ENCODE peak calls at places on chromosomes 12 and 14, in nine cellular contexts. H is mammary epithelial cell; M is IMR-90; J is lower lobe of right lung; E is breast epithelium; T is gastrocnemius medialis; F is GM23248; V is CD4-positive, alpha-beta T cell; Z is SK-N-SH. Y is an unnamed sample.
A peak's percentile ranks its signal among the peaks of the same experiment; 100 is the strongest.

GRCh38 chr14:23578560-23579310 is at the start of gene JPH4:
- DNase-seq in F (no peak), J (no peak), V (no peak), H (no peak), M (no peak), T (no peak), E (no peak), Z (peak; percentile 89), Y (no peak)

GRCh38 chr12:57236224-57236924 is 6.9 kb downstream of the SHMT2 start:
- DNase-seq in F (peak; percentile 40), J (peak; percentile 50), E (no peak), V (no peak), H (no peak), M (no peak), Z (no peak), T (no peak), Y (no peak)

GRCh38 chr12:45668641-45669040 is 60.9 kb upstream of the ARID2 start:
- DNase-seq in E (no peak), M (no peak), J (no peak), T (no peak), H (no peak), F (no peak), V (no peak), Z (no peak), Y (no peak)

GRCh38 chr12:92363295-92364146 is 217.9 kb upstream of the BTG1 start:
- DNase-seq in J (peak; percentile 53), M (peak; percentile 4), E (no peak), T (peak; percentile 26), Z (peak; percentile 29), F (peak; percentile 54), H (no peak), V (peak; percentile 27), Y (peak; percentile 35)

GRCh38 chr12:120013659-120014380 is 24.8 kb downstream of the BICDL1 start:
- DNase-seq in J (no peak), Z (no peak), E (no peak), H (peak; percentile 40), M (no peak), T (no peak), F (no peak), V (peak; percentile 27), Y (no peak)

GRCh38 chr12:57181561-57182155 is 34.2 kb upstream of the LRP1-AS start:
- DNase-seq in Z (no peak), E (no peak), V (no peak), J (no peak), T (no peak), M (no peak), F (peak; percentile 34), H (no peak), Y (no peak)

GRCh38 chr14:86646688-86647687 is 1117.0 kb downstream of the FLRT2 start:
- DNase-seq in V (no peak), Z (no peak), E (no peak), F (peak; percentile 7), T (no peak), M (peak; percentile 70), H (peak; percentile 7), J (no peak), Y (no peak)

GRCh38 chr12:46164186-46164585 is 104.7 kb downstream of the SLC38A1 start:
- DNase-seq in Z (no peak), E (no peak), H (peak; percentile 82), V (no peak), F (no peak), J (no peak), M (no peak), T (no peak), Y (no peak)

GRCh38 chr12:7058850-7059249 is 1.7 kb upstream of the C1S start:
- DNase-seq in M (no peak), E (no peak), T (no peak), H (no peak), F (no peak), V (no peak), Z (no peak), J (no peak), Y (no peak)

GRCh38 chr12:7061596-7061995 is 1.1 kb downstream of the C1S start:
- DNase-seq in T (no peak), M (no peak), J (no peak), H (no peak), Z (no peak), V (no peak), E (no peak), F (no peak), Y (no peak)

GRCh38 chr12:7059780-7060179 is 738 bp upstream of the C1S start:
- DNase-seq in Z (no peak), V (no peak), F (no peak), M (no peak), T (no peak), H (no peak), J (no peak), E (no peak), Y (no peak)

GRCh38 chr12:7061138-7061537 is 620 bp downstream of the C1S start:
- DNase-seq in M (no peak), Z (no peak), T (no peak), H (no peak), E (no peak), J (no peak), V (no peak), F (peak; percentile 63), Y (no peak)

DNA sequence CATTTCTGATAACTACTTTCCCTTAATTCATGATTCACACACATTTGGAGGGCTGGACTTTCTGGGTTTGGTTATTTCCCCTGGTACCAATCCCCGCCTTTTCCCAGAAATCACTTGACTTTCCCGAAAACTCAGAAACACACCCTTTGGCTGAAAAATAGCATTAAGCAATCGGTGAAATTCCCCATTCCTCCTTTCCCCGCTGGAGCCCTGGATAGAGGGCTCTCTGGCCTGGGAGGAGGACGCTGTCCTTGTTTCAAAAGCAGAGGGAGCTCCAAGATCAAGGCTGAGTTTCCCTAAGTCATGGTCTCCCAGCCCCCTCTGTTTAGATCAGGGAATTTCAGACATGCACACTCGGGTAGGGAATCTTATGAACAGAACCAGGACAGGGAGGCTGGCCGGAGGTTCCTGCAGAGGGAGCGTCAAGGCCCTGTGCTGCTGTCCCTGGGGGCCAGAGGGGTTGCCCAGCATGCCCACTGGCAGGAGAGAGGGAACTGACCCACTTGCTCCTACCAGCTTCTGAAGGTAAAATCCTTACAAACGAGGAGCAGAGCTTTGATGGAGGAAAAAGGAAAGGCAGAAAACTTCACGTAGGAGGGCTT is at the start of gene C1S:
- DNase-seq in M (peak; percentile 99), F (peak; percentile 98), E (peak; percentile 87), T (peak; percentile 87), J (peak; percentile 48), Z (peak; percentile 53), V (no peak), H (peak; percentile 89), Y (peak; percentile 85)
- H3K27ac ChIP-seq in M (peak within 1 kb of the TSS; percentile 90), F (peak within 1 kb of the TSS; percentile 89), E (peak within 1 kb of the TSS; percentile 92), T (peak within 1 kb of the TSS; percentile 79), J (peak within 1 kb of the TSS; percentile 70), Z (no peak within 1 kb of the TSS), V (no peak within 1 kb of the TSS), H (no peak within 1 kb of the TSS), Y (peak within 1 kb of the TSS; percentile 74)

DNA sequence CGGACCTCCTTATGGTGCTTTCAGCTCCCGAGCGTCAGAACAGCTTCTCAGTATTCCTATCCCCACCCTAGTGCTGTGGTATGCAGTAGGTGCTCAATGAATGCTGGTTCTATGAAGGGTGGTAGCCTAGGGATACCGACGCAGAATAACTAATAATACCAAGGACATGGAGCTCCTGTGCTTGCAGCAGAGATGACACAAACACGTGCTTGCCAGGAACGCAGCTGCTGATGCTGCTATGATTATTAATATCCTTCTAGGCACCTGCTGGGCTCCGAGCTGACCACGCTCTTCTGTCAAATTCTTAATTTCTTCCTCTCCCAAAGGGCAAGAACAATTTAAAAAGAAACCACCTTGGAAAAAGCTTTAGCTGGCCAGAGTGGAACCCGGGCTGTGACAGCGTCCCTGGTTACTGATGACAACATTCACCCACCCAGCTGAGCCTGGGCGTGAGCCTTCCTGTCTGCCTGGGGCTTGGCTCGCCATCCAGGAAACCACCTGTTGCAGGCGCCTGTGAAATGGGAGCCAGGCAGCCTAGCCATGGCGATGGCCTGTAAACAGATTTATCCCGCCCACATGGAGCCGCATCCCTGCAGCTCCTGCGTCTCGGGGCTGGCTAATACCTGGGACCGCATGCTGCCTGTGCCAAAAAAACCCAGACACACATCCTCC is 28.8 kb downstream of the CLMN start:
- DNase-seq in F (no peak), H (peak; percentile 79), E (peak; percentile 93), T (peak; percentile 81), M (no peak), V (no peak), J (peak; percentile 61), Z (peak; percentile 65), Y (no peak)
- H3K27ac ChIP-seq in F (no peak overlapping the region), H (peak overlapping the region; percentile 67), E (peak overlapping the region; percentile 90), T (peak overlapping the region; percentile 81), M (no peak overlapping the region), V (no peak overlapping the region), J (peak overlapping the region; percentile 22), Z (no peak overlapping the region), Y (no peak overlapping the region)

GRCh38 chr14:95183532-95184412 is 26.4 kb upstream of the DICER1 start:
- DNase-seq in T (no peak), F (no peak), H (no peak), E (no peak), V (no peak), M (no peak), J (no peak), Z (no peak), Y (no peak)

GRCh38 chr14:95183082-95183481 is 25.8 kb upstream of the DICER1 start:
- DNase-seq in T (no peak), J (no peak), M (no peak), Z (no peak), V (no peak), E (no peak), H (no peak), F (no peak), Y (no peak)

GRCh38 chr14:95184413-95184790 is 27.1 kb upstream of the DICER1 start:
- DNase-seq in Z (no peak), T (no peak), F (no peak), J (no peak), V (no peak), E (no peak), H (no peak), M (no peak), Y (no peak)

GRCh38 chr14:95185452-95186392 is 28.4 kb upstream of the DICER1 start:
- DNase-seq in H (no peak), T (peak; percentile 52), J (peak; percentile 67), E (no peak), M (peak; percentile 19), V (no peak), F (peak; percentile 18), Z (no peak), Y (peak; percentile 23)

GRCh38 chr14:95185033-95185432 is 27.7 kb upstream of the DICER1 start:
- DNase-seq in Z (no peak), H (no peak), V (no peak), E (no peak), M (no peak), F (no peak), T (no peak), J (no peak), Y (no peak)
- H3K27ac ChIP-seq in Z (no peak overlapping the region), H (no peak overlapping the region), V (no peak overlapping the region), E (peak overlapping the region; percentile 84), M (no peak overlapping the region), F (no peak overlapping the region), T (peak overlapping the region; percentile 79), J (peak overlapping the region; percentile 79), Y (peak overlapping the region; percentile 88)

DNA sequence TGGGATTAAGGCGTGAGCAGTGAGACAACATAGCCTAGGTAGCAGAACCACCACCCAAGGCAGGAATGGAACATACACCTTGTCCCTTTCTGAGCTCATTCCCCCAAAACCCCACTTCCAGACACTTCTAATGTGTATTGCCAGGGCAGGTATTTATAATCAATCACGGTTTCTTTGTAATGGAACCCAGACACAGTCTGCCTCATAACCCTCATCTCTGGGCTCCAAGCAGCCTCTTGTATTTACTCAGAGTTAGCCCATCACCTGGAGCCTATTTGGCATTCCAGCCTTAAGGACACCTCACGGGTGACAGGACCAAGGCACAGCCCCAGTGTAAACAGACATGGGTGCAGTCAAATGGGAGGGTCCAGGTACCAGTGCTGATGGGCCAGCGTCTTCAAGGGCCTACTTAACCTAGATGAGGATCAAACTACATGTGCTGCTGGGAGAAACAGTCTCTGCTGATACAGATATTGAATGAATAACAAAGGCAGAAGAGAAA is 2.5 kb upstream of the HIGD1C start:
- DNase-seq in F (no peak), T (no peak), H (no peak), M (no peak), J (no peak), Z (no peak), E (no peak), V (no peak), Y (no peak)
- H3K27ac ChIP-seq in F (no peak overlapping the region), T (no peak overlapping the region), H (no peak overlapping the region), M (no peak overlapping the region), J (no peak overlapping the region), Z (no peak overlapping the region), E (no peak overlapping the region), V (no peak overlapping the region), Y (no peak overlapping the region)